ENCODE peak calls at places on chromosomes 13 and 19, in six cellular contexts. W, C, T, B, Q and R are unnamed samples.

GRCh38 chr19:1823539-1824251 is 11.6 kb upstream of the ATP8B3 start:
- DNase-seq in W (no peak), Q (no peak), B (no peak), T (no peak), C (peak; percentile 56), R (no peak)

GRCh38 chr19:19538077-19538764 is at the start of gene CILP2:
- DNase-seq in C (peak; percentile 87), T (no peak), W (no peak), B (no peak), Q (peak; percentile 42), R (no peak)

GRCh38 chr13:30735025-30735967 is at the start of gene ALOX5AP:
- DNase-seq in T (no peak), Q (peak; percentile 27), W (no peak), C (no peak), B (no peak), R (no peak)

GRCh38 chr13:54614729-54615128 is 1586.1 kb downstream of the OLFM4 start:
- DNase-seq in W (no peak), C (no peak), B (no peak), T (no peak), Q (no peak), R (no peak)

GRCh38 chr13:25928941-25929505 is 122.8 kb downstream of the SHISA2 start:
- DNase-seq in C (no peak), W (no peak), B (peak; percentile 54), T (peak; percentile 26), Q (no peak), R (no peak)

GRCh38 chr13:97502192-97502591 is 68.2 kb downstream of the RAP2A start:
- DNase-seq in B (no peak), Q (no peak), W (no peak), T (no peak), C (peak; percentile 73), R (no peak)

GRCh38 chr13:24270639-24271131 is 38.7 kb upstream of the C1QTNF9 start:
- DNase-seq in W (peak; percentile 3), C (peak; percentile 88), Q (peak; percentile 43), B (peak; percentile 59), T (peak; percentile 26), R (no peak)

GRCh38 chr19:10960314-10961072 is at the start of gene SMARCA4:
- DNase-seq in Q (peak; percentile 97), T (peak; percentile 89), C (peak; percentile 99), B (peak; percentile 85), W (peak; percentile 87), R (peak; percentile 86)

GRCh38 chr19:16441661-16442071 is 30.1 kb downstream of the EPS15L1 start:
- DNase-seq in T (no peak), Q (no peak), W (no peak), C (peak; percentile 47), B (no peak), R (no peak)

GRCh38 chr13:51793570-51794273 is 10.2 kb downstream of the DHRS12 start:
- DNase-seq in C (peak; percentile 45), T (peak; percentile 85), W (peak; percentile 67), Q (no peak), B (peak; percentile 88), R (no peak)

GRCh38 chr13:98173431-98173921 is 3.6 kb downstream of the RNF113B start:
- DNase-seq in B (peak; percentile 100), W (peak; percentile 45), C (peak; percentile 49), Q (no peak), T (peak; percentile 28), R (peak; percentile 48)

GRCh38 chr13:113897161-113897560 is 33.3 kb upstream of the GAS6 start:
- DNase-seq in C (no peak), B (peak; percentile 99), Q (no peak), W (peak; percentile 76), T (peak; percentile 99), R (no peak)

GRCh38 chr13:33633701-33634525 is 184.0 kb upstream of the RFC3 start:
- DNase-seq in W (no peak), Q (no peak), B (peak; percentile 32), T (no peak), C (no peak), R (no peak)

GRCh38 chr13:48994731-48995130 is 19.0 kb downstream of the FNDC3A start:
- DNase-seq in Q (no peak), B (peak; percentile 58), W (no peak), T (peak; percentile 21), C (no peak), R (no peak)

GRCh38 chr19:49691243-49692101 is 556 bp downstream of the CPT1C start:
- DNase-seq in T (no peak), Q (no peak), C (peak; percentile 91), W (peak; percentile 40), B (peak; percentile 49), R (no peak)

GRCh38 chr19:2307518-2308012 is 389 bp downstream of the LINGO3 start:
- DNase-seq in Q (no peak), B (no peak), T (no peak), W (no peak), C (no peak), R (no peak)

GRCh38 chr19:38210458-38210987 is 13.5 kb downstream of the DPF1 start:
- DNase-seq in C (peak; percentile 91), W (no peak), T (no peak), B (no peak), Q (no peak), R (no peak)

GRCh38 chr13:33369073-33369472 is 83.5 kb upstream of the STARD13 start:
- DNase-seq in C (no peak), Q (no peak), W (no peak), T (no peak), B (no peak), R (no peak)

GRCh38 chr13:97141564-97142005 is 80.5 kb upstream of the MBNL2 start:
- DNase-seq in C (no peak), B (peak; percentile 85), W (peak; percentile 70), Q (no peak), T (peak; percentile 94), R (no peak)

GRCh38 chr19:2171349-2172145 is 7.8 kb downstream of the DOT1L start:
- DNase-seq in B (no peak), T (no peak), Q (peak; percentile 66), W (no peak), C (peak; percentile 87), R (no peak)

GRCh38 chr19:51341066-51341465 is 873 bp downstream of the VSIG10L start:
- DNase-seq in Q (no peak), C (peak; percentile 58), T (no peak), W (no peak), B (no peak), R (no peak)

GRCh38 chr19:33171916-33172359 is 22.2 kb upstream of the LRP3 start:
- DNase-seq in B (peak; percentile 47), W (peak; percentile 8), Q (no peak), T (peak; percentile 70), C (no peak), R (no peak)

GRCh38 chr19:32053366-32053765 is 292.0 kb upstream of the ZNF507 start:
- DNase-seq in Q (no peak), C (no peak), B (no peak), W (no peak), T (no peak), R (no peak)

GRCh38 chr13:20869540-20869939 is 33.0 kb downstream of the XPO4 start:
- DNase-seq in T (no peak), Q (no peak), C (no peak), W (no peak), B (no peak), R (no peak)

GRCh38 chr19:15875075-15875474 is 22.8 kb downstream of the CYP4F2 start:
- DNase-seq in W (no peak), B (no peak), Q (no peak), C (no peak), T (no peak), R (no peak)

GRCh38 chr19:14830702-14831101 is 4.3 kb downstream of the OR7A5 start:
- DNase-seq in T (no peak), B (no peak), Q (no peak), C (no peak), W (no peak), R (no peak)